ENCODE peak calls at places on chromosomes 11 and 22, in seven cellular contexts. U, J, E, V, H, N and M are unnamed samples.

GRCh38 chr11:124605719-124606118 is 5.5 kb upstream of the PANX3 start:
- DNase-seq in N (no peak), V (no peak), H (no peak), U (no peak), J (no peak), E (no peak), M (no peak)

GRCh38 chr11:44028816-44029506 is 18.8 kb upstream of the ACCSL start:
- DNase-seq in N (no peak), V (no peak), H (no peak), E (no peak), U (no peak), J (no peak), M (no peak)

GRCh38 chr22:23282089-23282501 is 101.8 kb downstream of the BCR start:
- DNase-seq in U (peak), V (no peak), E (peak), N (no peak), J (peak), H (no peak), M (no peak)

GRCh38 chr22:46764779-46765485 is 2.5 kb downstream of the TBC1D22A start:
- DNase-seq in H (no peak), E (no peak), J (no peak), U (no peak), N (no peak), V (no peak), M (no peak)

GRCh38 chr11:112320668-112321067 is 60.0 kb upstream of the PLET1 start:
- DNase-seq in J (peak), U (peak), H (no peak), V (peak), N (no peak), E (no peak), M (no peak)

GRCh38 chr11:27991731-27992130 is 116.2 kb downstream of the KIF18A start:
- DNase-seq in J (no peak), H (no peak), E (no peak), V (no peak), U (no peak), N (no peak), M (no peak)

GRCh38 chr11:12052676-12053605 is 44.5 kb upstream of the DKK3 start:
- DNase-seq in E (peak), N (no peak), U (no peak), J (no peak), V (no peak), H (no peak), M (peak)

GRCh38 chr22:24760708-24761306 is 13.7 kb downstream of the PIWIL3 start:
- DNase-seq in V (no peak), N (no peak), J (no peak), U (no peak), H (no peak), E (no peak), M (no peak)

GRCh38 chr11:63917685-63918523 is 940 bp upstream of the RCOR2 start:
- DNase-seq in U (peak), E (peak), H (peak), N (peak), V (peak), J (peak), M (peak)

GRCh38 chr11:95991545-95991944 is 67.6 kb upstream of the MTMR2 start:
- DNase-seq in V (no peak), U (no peak), H (no peak), J (no peak), E (no peak), N (no peak), M (no peak)

GRCh38 chr11:106087815-106088435 is 10.5 kb downstream of the AASDHPPT start:
- DNase-seq in V (peak), J (peak), E (peak), H (peak), N (peak), U (peak), M (peak)

GRCh38 chr11:125305346-125305745 is 140.8 kb downstream of the PKNOX2 start:
- DNase-seq in N (no peak), H (no peak), J (no peak), E (no peak), V (no peak), U (no peak), M (no peak)

GRCh38 chr11:63680842-63681207 is 475 bp upstream of the RTN3 start:
- DNase-seq in H (no peak), E (no peak), V (peak), N (no peak), J (peak), U (no peak), M (no peak)

GRCh38 chr22:50672041-50672440 is 582 bp upstream of the SHANK3 start:
- DNase-seq in H (no peak), V (peak), U (no peak), N (no peak), J (no peak), E (no peak), M (no peak)

GRCh38 chr11:108679045-108679444 is 14.2 kb downstream of the DDX10 start:
- DNase-seq in E (no peak), N (no peak), J (no peak), U (no peak), H (no peak), V (no peak), M (no peak)

GRCh38 chr22:44719586-44720368 is 17.8 kb downstream of the PRR5 start:
- DNase-seq in N (no peak), H (no peak), E (no peak), U (peak), V (peak), J (peak), M (peak)

GRCh38 chr22:45696227-45696626 is 24.6 kb downstream of the ATXN10 start:
- DNase-seq in V (no peak), H (no peak), E (no peak), U (no peak), J (no peak), N (no peak), M (no peak)

GRCh38 chr11:108562746-108563581 is 30.6 kb downstream of the EXPH5 start:
- DNase-seq in J (no peak), E (no peak), U (no peak), H (no peak), N (no peak), V (no peak), M (no peak)

DNA sequence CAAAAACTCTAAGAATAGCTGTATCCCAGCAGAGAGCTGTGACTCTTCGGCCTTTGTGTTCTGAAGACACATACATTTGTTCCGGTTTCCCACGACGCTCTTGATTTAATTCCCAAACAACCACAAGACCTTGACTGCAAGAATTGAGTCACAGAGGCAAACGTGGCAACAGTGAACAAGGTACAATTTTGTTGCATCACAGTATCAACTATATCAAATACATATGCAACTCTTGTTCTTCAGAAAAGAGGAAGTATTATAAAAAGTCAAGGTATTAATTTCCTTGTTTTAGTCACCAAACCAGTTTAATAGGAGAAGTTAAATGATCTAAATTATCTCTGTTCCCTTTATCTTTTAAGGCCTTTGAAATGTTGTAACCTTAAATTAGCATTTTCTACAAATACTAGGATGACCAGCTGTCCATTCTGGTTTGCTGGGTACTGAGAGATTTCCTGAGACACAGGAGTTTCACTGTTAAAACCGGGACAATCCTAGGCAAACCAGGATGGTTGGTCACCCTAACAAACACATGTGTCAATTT is 11.1 kb downstream of the HPS5 start:
- DNase-seq in E (no peak), H (no peak), N (no peak), V (no peak), J (no peak), U (no peak), M (no peak)
- H3K4me3 ChIP-seq in E (no peak), H (no peak), N (no peak), V (no peak), J (no peak), U (no peak), M (no peak)

GRCh38 chr11:131889146-131889577 is 518.7 kb downstream of the NTM start:
- DNase-seq in U (no peak), V (peak), H (no peak), N (no peak), J (no peak), E (no peak), M (no peak)
- H3K27ac ChIP-seq in U (peak), V (peak), H (no peak), N (no peak), J (no peak), E (no peak), M (no peak)

GRCh38 chr11:118870396-118871343 is 13.0 kb upstream of the CXCR5 start:
- DNase-seq in J (no peak), N (peak), U (peak), H (peak), V (no peak), E (no peak), M (no peak)
- H3K4me3 ChIP-seq in J (peak), N (peak), U (peak), H (peak), V (no peak), E (no peak), M (no peak)

GRCh38 chr22:49096476-49096875 is 731.2 kb downstream of the BRD1 start:
- DNase-seq in J (no peak), U (no peak), N (no peak), E (no peak), V (no peak), H (no peak), M (no peak)

GRCh38 chr22:49095366-49095765 is 732.3 kb downstream of the BRD1 start:
- DNase-seq in N (no peak), U (no peak), H (no peak), J (no peak), V (no peak), E (no peak), M (no peak)

GRCh38 chr22:49093192-49093880 is 734.3 kb downstream of the BRD1 start:
- DNase-seq in J (no peak), V (no peak), U (no peak), H (no peak), N (no peak), E (no peak), M (no peak)

GRCh38 chr22:49094151-49094550 is 733.5 kb downstream of the BRD1 start:
- DNase-seq in V (no peak), U (no peak), H (no peak), N (no peak), J (no peak), E (no peak), M (no peak)

GRCh38 chr22:49094858-49095257 is 732.8 kb downstream of the BRD1 start:
- DNase-seq in U (no peak), H (no peak), E (no peak), V (no peak), J (no peak), N (no peak), M (no peak)
- H3K27ac ChIP-seq in U (no peak), H (no peak), E (no peak), V (no peak), J (no peak), N (no peak), M (no peak)